ENCODE peak calls at places on chromosomes 6 and 20, in six cellular contexts. L, H, Z, S, N and B are unnamed samples.

GRCh38 chr6:142885182-142885867 is 59.7 kb downstream of the HIVEP2 start:
- DNase-seq in L (peak), H (peak), Z (no peak), S (peak), N (peak), B (peak)

GRCh38 chr6:2218866-2219265 is 26.5 kb downstream of the GMDS start:
- DNase-seq in L (no peak), H (no peak), Z (no peak), S (no peak), N (no peak), B (no peak)

GRCh38 chr20:3071610-3072529 is at the start of gene OXT:
- DNase-seq in L (no peak), H (no peak), Z (peak), S (peak), N (no peak), B (no peak)

GRCh38 chr6:37069639-37070038 is 64.2 kb downstream of the FGD2 start:
- DNase-seq in L (no peak), H (no peak), Z (no peak), S (no peak), N (no peak), B (no peak)

GRCh38 chr20:10169752-10170151 is 48.9 kb upstream of the SNAP25 start:
- DNase-seq in L (no peak), H (no peak), Z (no peak), S (no peak), N (no peak), B (no peak)

GRCh38 chr6:7156666-7157278 is 49.0 kb downstream of the RREB1 start:
- DNase-seq in L (peak), H (peak), Z (no peak), S (no peak), N (peak), B (no peak)

GRCh38 chr6:71190809-71191208 is 97.8 kb upstream of the OGFRL1 start:
- DNase-seq in L (peak), H (peak), Z (no peak), S (no peak), N (peak), B (no peak)

GRCh38 chr6:146434991-146435390 is 108.6 kb upstream of the RAB32 start:
- DNase-seq in L (no peak), H (no peak), Z (no peak), S (no peak), N (no peak), B (no peak)

GRCh38 chr6:56573142-56573541 is 69.5 kb downstream of the DST start:
- DNase-seq in L (no peak), H (no peak), Z (no peak), S (no peak), N (no peak), B (no peak)

GRCh38 chr6:145137425-145137824 is 597.9 kb downstream of the EPM2A start:
- DNase-seq in L (peak), H (peak), Z (no peak), S (no peak), N (peak), B (no peak)

GRCh38 chr20:44733341-44734069 is 12.2 kb upstream of the KCNK15 start:
- DNase-seq in L (peak), H (peak), Z (peak), S (peak), N (peak), B (peak)

GRCh38 chr6:1068905-1069304 is 243.0 kb upstream of the FOXQ1 start:
- DNase-seq in L (no peak), H (no peak), Z (no peak), S (no peak), N (no peak), B (no peak)

GRCh38 chr6:72031471-72031870 is 145.1 kb downstream of the RIMS1 start:
- DNase-seq in L (no peak), H (no peak), Z (no peak), S (no peak), N (no peak), B (no peak)

GRCh38 chr20:45842169-45842812 is 8.7 kb downstream of the SNX21 start:
- DNase-seq in L (peak), H (peak), Z (no peak), S (no peak), N (no peak), B (no peak)

GRCh38 chr20:58228484-58229197 is at the start of gene ANKRD60:
- DNase-seq in L (peak), H (peak), Z (peak), S (peak), N (peak), B (peak)

GRCh38 chr6:112286010-112286409 is 31.6 kb upstream of the LAMA4 start:
- DNase-seq in L (no peak), H (no peak), Z (no peak), S (no peak), N (peak), B (no peak)

GRCh38 chr20:16574656-16575355 is 1.6 kb upstream of the KIF16B start:
- DNase-seq in L (peak), H (peak), Z (peak), S (peak), N (peak), B (peak)

GRCh38 chr6:11232177-11232967 is at the start of gene NEDD9:
- DNase-seq in L (peak), H (peak), Z (peak), S (peak), N (peak), B (peak)

GRCh38 chr6:61606500-61606899 is 679.5 kb downstream of the KHDRBS2 start:
- DNase-seq in L (no peak), H (no peak), Z (no peak), S (peak), N (no peak), B (no peak)

GRCh38 chr20:60262967-60263603 is 304.9 kb downstream of the CDH26 start:
- DNase-seq in L (no peak), H (no peak), Z (peak), S (peak), N (peak), B (peak)

GRCh38 chr20:50245561-50246366 is 55.1 kb downstream of the CEBPB start:
- DNase-seq in L (peak), H (peak), Z (no peak), S (no peak), N (no peak), B (no peak)

GRCh38 chr6:140966676-140967075 is 1166.0 kb upstream of the GJE1 start:
- DNase-seq in L (no peak), H (peak), Z (no peak), S (no peak), N (no peak), B (no peak)

GRCh38 chr6:2220154-2220553 is 25.3 kb downstream of the GMDS start:
- DNase-seq in L (no peak), H (no peak), Z (no peak), S (no peak), N (no peak), B (no peak)

GRCh38 chr6:157024745-157025144 is 247.6 kb downstream of the ARID1B start:
- DNase-seq in L (no peak), H (no peak), Z (no peak), S (no peak), N (no peak), B (no peak)
- H4K91ac ChIP-seq in L (no peak), H (no peak), Z (no peak), S (no peak), N (no peak), B (no peak)

GRCh38 chr6:126531840-126532239 is 191.9 kb downstream of the CENPW start:
- DNase-seq in L (no peak), H (no peak), Z (no peak), S (no peak), N (no peak), B (no peak)
- H4K91ac ChIP-seq in L (no peak), H (no peak), Z (no peak), S (no peak), N (no peak), B (no peak)

GRCh38 chr6:119428647-119429046 is 79.1 kb upstream of the MAN1A1 start:
- DNase-seq in L (peak), H (no peak), Z (no peak), S (no peak), N (no peak), B (no peak)
- H4K91ac ChIP-seq in L (no peak), H (no peak), Z (no peak), S (no peak), N (no peak), B (no peak)

GRCh38 chr20:24954151-24954550 is 5.1 kb downstream of the CST7 start:
- DNase-seq in L (no peak), H (no peak), Z (no peak), S (no peak), N (no peak), B (no peak)
- H4K91ac ChIP-seq in L (no peak), H (no peak), Z (no peak), S (no peak), N (no peak), B (no peak)

GRCh38 chr6:34319471-34319885 is 70.7 kb upstream of the SMIM29 start:
- DNase-seq in L (no peak), H (no peak), Z (no peak), S (no peak), N (peak), B (no peak)
- H4K91ac ChIP-seq in L (no peak), H (no peak), Z (no peak), S (no peak), N (peak), B (no peak)

GRCh38 chr6:48933136-48933535 is 529.9 kb downstream of the MMUT start:
- DNase-seq in L (no peak), H (no peak), Z (no peak), S (no peak), N (no peak), B (no peak)
- H4K91ac ChIP-seq in L (no peak), H (no peak), Z (no peak), S (no peak), N (no peak), B (no peak)

DNA sequence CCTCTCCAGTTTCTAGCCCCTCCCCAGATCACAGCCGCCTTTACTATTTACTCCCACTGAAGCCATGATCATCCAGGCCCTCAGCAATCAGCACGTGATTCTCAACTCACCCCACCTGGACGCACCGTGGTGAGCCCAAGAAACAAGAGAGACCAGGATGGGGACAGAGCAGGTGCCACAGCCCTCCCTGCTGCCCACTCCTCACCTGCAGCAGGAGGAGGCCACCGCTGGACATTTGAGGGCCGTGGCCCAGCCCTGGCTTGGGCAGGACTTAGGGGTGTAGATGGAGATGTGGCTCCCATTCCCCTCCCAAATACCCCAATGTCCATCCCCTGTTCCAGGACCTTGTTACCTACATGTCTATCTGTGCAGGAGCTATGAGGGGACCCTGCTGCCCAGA is 20.3 kb downstream of the HLA-F start:
- DNase-seq in L (no peak), H (no peak), Z (no peak), S (no peak), N (no peak), B (no peak)
- H4K91ac ChIP-seq in L (no peak), H (no peak), Z (no peak), S (no peak), N (no peak), B (no peak)

GRCh38 chr6:41302638-41303037 is 16.2 kb upstream of the TREM1 start:
- DNase-seq in L (no peak), H (no peak), Z (no peak), S (no peak), N (no peak), B (no peak)

GRCh38 chr6:41306187-41306854 is 19.8 kb upstream of the TREM1 start:
- DNase-seq in L (peak), H (peak), Z (no peak), S (peak), N (peak), B (peak)
- H4K91ac ChIP-seq in L (no peak), H (no peak), Z (no peak), S (no peak), N (no peak), B (no peak)